ENCODE peak calls at places on chromosomes 2 and 18, in six cellular contexts. B is BJ, I is A549, M is prostate gland, C is left lung, Z is gastrocnemius medialis. H is an unnamed sample.

GRCh38 chr2:114068438-114068837 is 178.5 kb downstream of the ACTR3 start:
- DNase-seq in B (no peak), I (no peak), M (no peak), C (no peak), Z (no peak), H (no peak)

GRCh38 chr2:172893654-172894053 is 158.0 kb downstream of the RAPGEF4 start:
- DNase-seq in B (no peak), I (no peak), M (no peak), C (no peak), Z (no peak), H (no peak)

GRCh38 chr2:100339823-100340222 is 17.5 kb upstream of the LONRF2 start:
- DNase-seq in B (no peak), I (no peak), M (no peak), C (no peak), Z (no peak), H (no peak)

GRCh38 chr2:126952216-126952615 is 53.5 kb downstream of the TEX51 start:
- DNase-seq in B (no peak), I (no peak), M (no peak), C (no peak), Z (no peak), H (no peak)

GRCh38 chr2:219636941-219637841 is 9.8 kb downstream of the SLC4A3 start:
- DNase-seq in B (no peak), I (no peak), M (no peak), C (no peak), Z (no peak), H (no peak)

GRCh38 chr2:172351586-172351985 is 75.8 kb upstream of the ITGA6 start:
- DNase-seq in B (no peak), I (no peak), M (no peak), C (no peak), Z (no peak), H (no peak)

GRCh38 chr2:98759827-98760625 is 29.1 kb upstream of the MGAT4A start:
- DNase-seq in B (no peak), I (no peak), M (no peak), C (no peak), Z (no peak), H (no peak)

GRCh38 chr18:75139226-75139911 is 69.6 kb downstream of the PTGR3 start:
- DNase-seq in B (no peak), I (no peak), M (no peak), C (peak; percentile 62), Z (no peak), H (no peak)

GRCh38 chr2:176561706-176562105 is 292.5 kb downstream of the MTX2 start:
- DNase-seq in B (no peak), I (peak; percentile 33), M (no peak), C (no peak), Z (no peak), H (peak; percentile 54)

GRCh38 chr2:231299267-231299666 is 96.2 kb upstream of the B3GNT7 start:
- DNase-seq in B (no peak), I (no peak), M (no peak), C (no peak), Z (no peak), H (no peak)

GRCh38 chr2:147172493-147173185 is 672.2 kb upstream of the ACVR2A start:
- DNase-seq in B (no peak), I (no peak), M (no peak), C (no peak), Z (no peak), H (no peak)

GRCh38 chr2:13193900-13194299 is 477.2 kb downstream of the TRIB2 start:
- DNase-seq in B (no peak), I (peak; percentile 22), M (no peak), C (no peak), Z (no peak), H (no peak)

GRCh38 chr2:40343904-40344303 is 108.0 kb downstream of the SLC8A1 start:
- DNase-seq in B (peak; percentile 79), I (peak; percentile 13), M (no peak), C (no peak), Z (no peak), H (no peak)

GRCh38 chr2:25078171-25079049 is 36.5 kb downstream of the EFR3B start:
- DNase-seq in B (peak; percentile 62), I (peak; percentile 92), M (peak; percentile 26), C (no peak), Z (no peak), H (peak; percentile 61)

GRCh38 chr2:176092270-176093144 is at the start of gene HOXD13:
- DNase-seq in B (no peak), I (no peak), M (peak; percentile 81), C (peak; percentile 78), Z (no peak), H (no peak)

GRCh38 chr18:49161627-49162026 is 210.9 kb upstream of the SMAD7 start:
- DNase-seq in B (no peak), I (no peak), M (no peak), C (no peak), Z (no peak), H (no peak)

GRCh38 chr2:106292627-106293026 is 98.5 kb upstream of the UXS1 start:
- DNase-seq in B (no peak), I (no peak), M (no peak), C (no peak), Z (no peak), H (no peak)

GRCh38 chr2:28643911-28644334 is 107.7 kb upstream of the PPP1CB start:
- DNase-seq in B (peak; percentile 71), I (no peak), M (peak; percentile 55), C (no peak), Z (no peak), H (no peak)

GRCh38 chr18:63730788-63731187 is 28.0 kb downstream of the SERPINB11 start:
- DNase-seq in B (no peak), I (peak; percentile 35), M (no peak), C (no peak), Z (no peak), H (no peak)

GRCh38 chr2:186664644-186665043 is 29.2 kb upstream of the FAM171B start:
- DNase-seq in B (no peak), I (no peak), M (no peak), C (no peak), Z (no peak), H (no peak)

GRCh38 chr2:63614983-63615945 is 26.5 kb downstream of the MDH1 start:
- DNase-seq in B (peak; percentile 13), I (peak; percentile 8), M (peak; percentile 34), C (no peak), Z (no peak), H (no peak)

GRCh38 chr2:215063526-215063925 is 74.9 kb downstream of the ABCA12 start:
- DNase-seq in B (no peak), I (no peak), M (no peak), C (no peak), Z (no peak), H (no peak)

GRCh38 chr2:118044103-118044716 is 30.3 kb upstream of the CCDC93 start:
- DNase-seq in B (no peak), I (no peak), M (no peak), C (no peak), Z (no peak), H (no peak)

GRCh38 chr2:118047273-118047898 is 33.5 kb upstream of the CCDC93 start:
- DNase-seq in B (no peak), I (peak; percentile 9), M (no peak), C (no peak), Z (no peak), H (no peak)

GRCh38 chr2:118048396-118048795 is 34.5 kb upstream of the CCDC93 start:
- DNase-seq in B (no peak), I (no peak), M (no peak), C (no peak), Z (no peak), H (no peak)

GRCh38 chr2:118044849-118045248 is 31.0 kb upstream of the CCDC93 start:
- DNase-seq in B (no peak), I (no peak), M (no peak), C (no peak), Z (no peak), H (no peak)

DNA sequence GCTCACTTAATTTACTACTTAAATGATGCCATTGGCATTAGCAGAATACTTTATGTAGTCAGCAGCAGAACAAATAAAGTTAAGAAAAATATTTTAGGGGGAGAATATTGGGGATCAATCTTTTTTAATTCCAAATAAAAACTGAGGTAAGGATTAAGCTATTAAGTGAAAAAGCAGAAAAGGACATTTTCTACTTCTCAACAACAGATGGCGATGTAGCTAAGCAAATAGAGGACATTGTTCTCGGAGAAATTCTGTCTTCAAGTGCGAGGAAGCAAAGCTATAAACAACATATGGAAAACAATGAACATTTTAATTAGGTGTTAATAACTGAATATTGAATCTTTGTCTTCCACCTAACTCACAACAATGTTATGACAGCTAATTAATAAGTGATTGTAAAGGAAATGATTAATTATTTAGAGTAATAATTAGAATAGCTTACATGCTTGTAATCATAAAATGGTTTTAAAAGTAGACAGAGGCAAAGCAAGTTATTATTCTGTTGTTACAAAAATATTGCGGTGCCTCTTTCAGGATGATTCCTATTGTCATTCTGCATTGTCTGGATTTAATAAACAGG is 32.8 kb upstream of the CCDC93 start:
- DNase-seq in B (no peak), I (peak; percentile 48), M (no peak), C (no peak), Z (no peak), H (no peak)
- TF ChIP-seq CTCF in B (peak; percentile 59), I (peak; percentile 80), M (no peak), C (peak; percentile 47), Z (peak; percentile 24), H (peak; percentile 62)

GRCh38 chr2:97724073-97724410 is 10.7 kb downstream of the ZAP70 start:
- DNase-seq in B (no peak), I (no peak), M (no peak), C (no peak), Z (no peak), H (no peak)

GRCh38 chr2:97726311-97727064 is 13.1 kb downstream of the ZAP70 start:
- DNase-seq in B (no peak), I (no peak), M (no peak), C (no peak), Z (no peak), H (no peak)

GRCh38 chr2:97724946-97725688 is 11.7 kb downstream of the ZAP70 start:
- DNase-seq in B (no peak), I (no peak), M (no peak), C (peak; percentile 61), Z (no peak), H (no peak)

GRCh38 chr2:97723156-97724072 is 10.0 kb downstream of the ZAP70 start:
- DNase-seq in B (no peak), I (no peak), M (no peak), C (peak; percentile 73), Z (no peak), H (no peak)

GRCh38 chr2:97724501-97724900 is 11.1 kb downstream of the ZAP70 start:
- DNase-seq in B (no peak), I (no peak), M (no peak), C (peak; percentile 47), Z (no peak), H (no peak)
- H3K4me3 ChIP-seq in B (no peak overlapping the region), I (no peak overlapping the region), M (no peak overlapping the region), C (no peak overlapping the region), Z (no peak overlapping the region), H (no peak overlapping the region)

GRCh38 chr18:7980136-7980535 is 413.0 kb downstream of the PTPRM start:
- DNase-seq in B (no peak), I (no peak), M (no peak), C (no peak), Z (no peak), H (no peak)
- TF ChIP-seq CTCF in B (peak; percentile 4), I (peak; percentile 16), M (no peak), C (no peak), Z (no peak), H (no peak)

DNA sequence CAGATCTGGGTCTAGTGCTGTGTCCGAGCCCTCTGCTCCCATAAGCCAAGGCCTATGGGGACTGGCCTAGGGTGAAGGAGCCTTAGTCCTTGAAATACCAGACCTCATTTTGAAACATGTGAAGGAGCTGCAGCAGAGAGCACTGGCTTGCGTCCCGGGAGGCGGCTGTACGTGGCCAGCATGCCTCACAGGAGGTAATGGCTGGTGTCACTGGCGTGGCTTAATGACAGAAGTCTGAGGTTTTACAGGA is 72.7 kb upstream of the OTOS start:
- DNase-seq in B (no peak), I (no peak), M (no peak), C (no peak), Z (no peak), H (no peak)
- H3K4me3 ChIP-seq in B (no peak overlapping the region), I (no peak overlapping the region), M (no peak overlapping the region), C (no peak overlapping the region), Z (no peak overlapping the region), H (no peak overlapping the region)